ENCODE peak calls at places on chromosomes 12 and 14, in six cellular contexts. Y, E, O, D, T and L are unnamed samples.

GRCh38 chr14:76770521-76771431 is 9.5 kb downstream of the VASH1 start:
- DNase-seq in E (no peak), D (no peak), Y (no peak), O (no peak), T (no peak), L (no peak)

GRCh38 chr14:51335521-51335920 is 95.5 kb downstream of the TMX1 start:
- DNase-seq in D (no peak), T (no peak), E (no peak), O (no peak), Y (no peak), L (no peak)

GRCh38 chr12:76460807-76461206 is 98.8 kb downstream of the OSBPL8 start:
- DNase-seq in D (no peak), E (no peak), O (no peak), Y (no peak), T (no peak), L (no peak)

GRCh38 chr12:113758165-113758924 is 207.8 kb downstream of the RBM19 start:
- DNase-seq in O (no peak), E (no peak), T (no peak), D (no peak), Y (no peak), L (no peak)

GRCh38 chr14:95413289-95414215 is 93.8 kb upstream of the CLMN start:
- DNase-seq in O (no peak), T (peak; percentile 28), Y (no peak), D (no peak), E (no peak), L (no peak)

GRCh38 chr12:62802981-62803380 is 132.0 kb downstream of the PPM1H start:
- DNase-seq in T (no peak), D (no peak), Y (no peak), O (no peak), E (peak; percentile 56), L (no peak)

GRCh38 chr14:51398898-51399297 is 158.9 kb downstream of the TMX1 start:
- DNase-seq in T (no peak), O (peak; percentile 36), E (no peak), Y (no peak), D (no peak), L (no peak)

GRCh38 chr12:124395284-124395752 is 100.4 kb downstream of the RFLNA start:
- DNase-seq in Y (no peak), D (no peak), T (no peak), E (no peak), O (no peak), L (no peak)

GRCh38 chr14:105857816-105858675 is 331.7 kb downstream of the TMEM121 start:
- DNase-seq in E (no peak), D (no peak), O (no peak), T (no peak), Y (no peak), L (no peak)

GRCh38 chr14:55271572-55272414 is 572 bp downstream of the FBXO34 start:
- DNase-seq in D (peak; percentile 94), T (peak; percentile 62), O (peak; percentile 98), E (peak; percentile 48), Y (peak; percentile 52), L (peak; percentile 18)